ENCODE peak calls at places on chromosomes 1 and 21, in ten cellular contexts. M is T-helper 9 cell; R is activated CD8-positive, alpha-beta T cell treated with anti-CD3 and anti-CD28 coated beads, Interleukin-2, amount 10 ng/mL, durations not matched to agents 7 days and 5 days; E is activated T-cell treated with anti-CD3 and anti-CD28 coated beads, Interleukin-2, amount 50 U/mL, for 72 hours; Z is SK-N-MC; L is activated T-helper 1 cell treated with Interleukin-2 at 50 U/mL for 16 hours; I is AG10803; D is uterus; H is RWPE1; S is amniotic epithelial cell. O is an unnamed sample.

GRCh38 chr1:54407957-54408700 is 1.9 kb upstream of the SSBP3 start:
- DNase-seq in M (no peak), R (no peak), E (no peak), Z (no peak), L (no peak), I (peak; percentile 87), D (peak; percentile 37), H (peak; percentile 83), S (peak; percentile 78), O (no peak)

GRCh38 chr1:235758931-235759330 is 107.8 kb downstream of the LYST start:
- DNase-seq in M (no peak), R (no peak), E (no peak), Z (peak; percentile 14), L (no peak), I (no peak), D (no peak), H (peak; percentile 30), S (peak; percentile 14), O (no peak)

GRCh38 chr1:207025144-207025880 is 7.2 kb downstream of the C1orf116 start:
- DNase-seq in M (no peak), R (no peak), E (no peak), Z (no peak), L (no peak), I (peak; percentile 73), D (no peak), H (no peak), S (peak; percentile 83), O (no peak)

GRCh38 chr1:48471603-48472576 is at the start of gene SPATA6:
- DNase-seq in M (peak; percentile 89), R (peak; percentile 96), E (peak; percentile 94), Z (peak; percentile 58), L (peak; percentile 85), I (peak; percentile 90), D (peak; percentile 98), H (peak; percentile 96), S (peak; percentile 84), O (peak; percentile 87)

GRCh38 chr1:36089393-36090121 is 865 bp downstream of the ADPRS start:
- DNase-seq in M (no peak), R (peak; percentile 41), E (no peak), Z (no peak), L (no peak), I (peak; percentile 58), D (no peak), H (peak; percentile 36), S (peak; percentile 71), O (no peak)

GRCh38 chr1:10896673-10897072 is 100.2 kb upstream of the CASZ1 start:
- DNase-seq in M (no peak), R (no peak), E (no peak), Z (no peak), L (no peak), I (no peak), D (no peak), H (no peak), S (no peak), O (no peak)

GRCh38 chr1:214362188-214362882 is 81.4 kb downstream of the SMYD2 start:
- DNase-seq in M (no peak), R (no peak), E (no peak), Z (no peak), L (no peak), I (peak; percentile 77), D (no peak), H (no peak), S (peak; percentile 86), O (no peak)

GRCh38 chr1:158028956-158029355 is 35.5 kb downstream of the KIRREL1 start:
- DNase-seq in M (no peak), R (no peak), E (no peak), Z (no peak), L (no peak), I (peak; percentile 88), D (no peak), H (peak; percentile 57), S (peak; percentile 62), O (no peak)

GRCh38 chr1:74729741-74730478 is 2.9 kb downstream of the CRYZ start:
- DNase-seq in M (no peak), R (no peak), E (peak; percentile 24), Z (no peak), L (no peak), I (peak; percentile 50), D (no peak), H (peak; percentile 36), S (peak; percentile 77), O (no peak)

GRCh38 chr1:186904361-186904760 is 75.6 kb downstream of the PLA2G4A start:
- DNase-seq in M (no peak), R (no peak), E (no peak), Z (no peak), L (no peak), I (no peak), D (no peak), H (no peak), S (no peak), O (no peak)

GRCh38 chr1:78318011-78318410 is 172.8 kb upstream of the PTGFR start:
- DNase-seq in M (no peak), R (no peak), E (no peak), Z (no peak), L (no peak), I (peak; percentile 38), D (no peak), H (no peak), S (no peak), O (no peak)

GRCh38 chr1:115069186-115069585 is 20.1 kb downstream of the TSPAN2 start:
- DNase-seq in M (no peak), R (no peak), E (no peak), Z (no peak), L (no peak), I (peak; percentile 79), D (peak; percentile 48), H (no peak), S (peak; percentile 58), O (no peak)

GRCh38 chr1:111471012-111471411 is 2.8 kb upstream of the C1orf162 start:
- DNase-seq in M (peak; percentile 55), R (peak; percentile 89), E (peak; percentile 74), Z (no peak), L (peak; percentile 49), I (no peak), D (no peak), H (no peak), S (no peak), O (peak; percentile 82)

GRCh38 chr1:34603594-34603993 is 151.3 kb upstream of the GJB5 start:
- DNase-seq in M (no peak), R (no peak), E (no peak), Z (peak; percentile 52), L (no peak), I (no peak), D (no peak), H (no peak), S (no peak), O (no peak)

GRCh38 chr1:30749691-30750583 is 7.6 kb downstream of the LAPTM5 start:
- DNase-seq in M (peak; percentile 74), R (peak; percentile 86), E (peak; percentile 68), Z (no peak), L (peak; percentile 61), I (no peak), D (no peak), H (no peak), S (no peak), O (peak; percentile 68)

GRCh38 chr1:60904079-60904852 is 178.1 kb upstream of the NFIA start:
- DNase-seq in M (no peak), R (no peak), E (no peak), Z (peak; percentile 40), L (no peak), I (peak; percentile 65), D (no peak), H (no peak), S (no peak), O (no peak)

GRCh38 chr1:75855734-75856133 is 59.1 kb downstream of the MSH4 start:
- DNase-seq in M (no peak), R (no peak), E (no peak), Z (no peak), L (no peak), I (no peak), D (no peak), H (no peak), S (no peak), O (no peak)

GRCh38 chr1:197224160-197224559 is 43.9 kb upstream of the CRB1 start:
- DNase-seq in M (no peak), R (no peak), E (no peak), Z (no peak), L (no peak), I (no peak), D (no peak), H (no peak), S (no peak), O (no peak)

GRCh38 chr1:156115514-156116374 is 1.2 kb downstream of the LMNA start:
- DNase-seq in M (peak; percentile 23), R (no peak), E (no peak), Z (no peak), L (no peak), I (peak; percentile 66), D (peak; percentile 65), H (no peak), S (peak; percentile 86), O (no peak)

GRCh38 chr1:101144868-101145808 is 91.7 kb upstream of the S1PR1 start:
- DNase-seq in M (no peak), R (no peak), E (no peak), Z (no peak), L (no peak), I (no peak), D (no peak), H (no peak), S (peak; percentile 90), O (no peak)

GRCh38 chr1:44735992-44736391 is 3.6 kb upstream of the KIF2C start:
- DNase-seq in M (no peak), R (no peak), E (no peak), Z (no peak), L (no peak), I (no peak), D (no peak), H (no peak), S (no peak), O (no peak)

GRCh38 chr21:42865361-42866160 is 13.8 kb downstream of the WDR4 start:
- DNase-seq in M (no peak), R (no peak), E (no peak), Z (no peak), L (no peak), I (peak; percentile 20), D (no peak), H (no peak), S (no peak), O (no peak)

GRCh38 chr21:39004776-39005605 is 178.3 kb downstream of the PSMG1 start:
- DNase-seq in M (no peak), R (peak; percentile 24), E (no peak), Z (no peak), L (no peak), I (peak; percentile 49), D (peak; percentile 52), H (no peak), S (no peak), O (no peak)

GRCh38 chr1:67766117-67766978 is 66.9 kb downstream of the GNG12 start:
- DNase-seq in M (peak; percentile 8), R (peak; percentile 58), E (peak; percentile 44), Z (no peak), L (no peak), I (peak; percentile 82), D (peak; percentile 63), H (peak; percentile 54), S (peak; percentile 90), O (peak; percentile 10)

GRCh38 chr1:152436593-152437338 is 22.7 kb upstream of the CRNN start:
- DNase-seq in M (no peak), R (peak; percentile 9), E (no peak), Z (no peak), L (no peak), I (peak; percentile 43), D (no peak), H (peak; percentile 73), S (no peak), O (no peak)

GRCh38 chr1:173666646-173667045 is 3.0 kb downstream of the ANKRD45 start:
- DNase-seq in M (no peak), R (no peak), E (no peak), Z (no peak), L (no peak), I (no peak), D (no peak), H (no peak), S (no peak), O (no peak)

O was measured in CD8-positive, alpha-beta memory T cell.